ENCODE peak calls at places on chromosomes 1 and 21, in ten cellular contexts. X is NAMALWA, Z is mucosa of descending colon, A is HEK293T, O is Kasumi-1, B is LoVo, G is NCI-H1105, H is A172, J is GM04504, U is tibial nerve. K is an unnamed sample.

GRCh38 chr1:172733815-172734214 is 74.9 kb downstream of the FASLG start:
- DNase-seq in G (no peak), U (no peak), B (no peak), X (no peak), H (no peak), Z (no peak), A (no peak), O (peak; percentile 79), J (no peak), K (no peak)

GRCh38 chr1:109932679-109933078 is 22.0 kb downstream of the CSF1 start:
- DNase-seq in B (no peak), J (no peak), U (no peak), O (no peak), G (no peak), A (no peak), Z (no peak), X (no peak), H (no peak), K (no peak)

GRCh38 chr1:109615879-109616278 is 3.5 kb downstream of the GNAT2 start:
- DNase-seq in G (no peak), H (no peak), X (peak; percentile 41), U (no peak), O (peak; percentile 99), A (no peak), B (no peak), J (no peak), Z (no peak), K (no peak)

GRCh38 chr1:202304370-202304769 is 37.4 kb downstream of the UBE2T start:
- DNase-seq in J (no peak), Z (no peak), O (no peak), U (no peak), X (no peak), H (no peak), G (no peak), A (no peak), B (no peak), K (no peak)

GRCh38 chr1:110380667-110381283 is 10.1 kb downstream of the SLC16A4 start:
- DNase-seq in Z (no peak), A (no peak), G (no peak), B (no peak), U (no peak), J (no peak), X (peak; percentile 26), O (no peak), H (no peak), K (no peak)

GRCh38 chr1:89633103-89633744 is at the start of gene LRRC8C:
- DNase-seq in X (peak; percentile 66), Z (peak; percentile 77), B (peak; percentile 41), H (peak; percentile 11), U (no peak), O (no peak), A (peak; percentile 70), G (peak; percentile 69), J (no peak), K (no peak)

GRCh38 chr1:18575620-18576019 is 55.0 kb upstream of the PAX7 start:
- DNase-seq in G (peak; percentile 22), Z (no peak), X (peak; percentile 41), H (no peak), B (peak; percentile 20), A (peak; percentile 69), J (no peak), U (peak; percentile 40), O (peak; percentile 11), K (no peak)

GRCh38 chr1:19040010-19040680 is 83.7 kb upstream of the IFFO2 start:
- DNase-seq in J (no peak), Z (no peak), B (no peak), G (no peak), X (no peak), A (no peak), H (no peak), U (no peak), O (no peak), K (no peak)

GRCh38 chr1:174584071-174584470 is 136.3 kb downstream of the GPR52 start:
- DNase-seq in J (no peak), X (no peak), Z (no peak), U (no peak), A (no peak), H (no peak), B (no peak), O (no peak), G (no peak), K (no peak)

GRCh38 chr1:6108937-6109636 is 63.4 kb downstream of the KCNAB2 start:
- DNase-seq in G (peak; percentile 26), Z (peak; percentile 47), U (no peak), X (peak; percentile 81), A (peak; percentile 48), H (peak; percentile 43), O (peak; percentile 51), B (peak; percentile 32), J (no peak), K (no peak)

GRCh38 chr1:10788592-10789006 is 7.8 kb downstream of the CASZ1 start:
- DNase-seq in A (no peak), G (no peak), H (no peak), J (no peak), O (no peak), B (no peak), X (no peak), U (no peak), Z (no peak), K (peak; percentile 70)

GRCh38 chr1:29120955-29121485 is 2.7 kb downstream of the TMEM200B start:
- DNase-seq in X (peak; percentile 65), Z (peak; percentile 66), U (no peak), H (no peak), B (no peak), G (peak; percentile 35), A (peak; percentile 5), J (no peak), O (peak; percentile 50), K (no peak)

GRCh38 chr21:24204641-24205040 is 1402.6 kb downstream of the MRPL39 start:
- DNase-seq in A (no peak), O (no peak), J (no peak), B (no peak), G (no peak), U (no peak), X (no peak), Z (no peak), H (no peak), K (no peak)

GRCh38 chr1:113118266-113118665 is 45.3 kb downstream of the LRIG2 start:
- DNase-seq in Z (no peak), O (no peak), J (no peak), X (no peak), B (no peak), U (no peak), A (no peak), G (no peak), H (no peak), K (no peak)

GRCh38 chr1:219076536-219076935 is 97.1 kb upstream of the LYPLAL1 start:
- DNase-seq in J (no peak), A (no peak), H (no peak), G (no peak), X (no peak), O (no peak), B (no peak), U (no peak), Z (no peak), K (no peak)

GRCh38 chr1:51381964-51382363 is 51.6 kb upstream of the TTC39A start:
- DNase-seq in O (no peak), G (no peak), H (no peak), J (no peak), X (no peak), Z (no peak), A (no peak), U (no peak), B (no peak), K (no peak)

GRCh38 chr1:176854725-176855433 is 309.6 kb downstream of the ASTN1 start:
- DNase-seq in O (no peak), G (peak; percentile 25), A (no peak), B (no peak), Z (no peak), H (no peak), U (no peak), X (no peak), J (no peak), K (no peak)

GRCh38 chr1:18091660-18092446 is 15.7 kb upstream of the IGSF21 start:
- DNase-seq in O (no peak), X (no peak), A (no peak), J (no peak), G (no peak), U (peak; percentile 36), H (peak; percentile 67), B (no peak), Z (no peak), K (peak; percentile 37)

GRCh38 chr1:115782571-115783281 is 14.2 kb upstream of the CASQ2 start:
- DNase-seq in U (no peak), B (peak; percentile 80), A (no peak), X (no peak), O (no peak), Z (no peak), J (peak; percentile 58), H (peak; percentile 92), G (no peak), K (no peak)

GRCh38 chr1:35518183-35518582 is 39.0 kb downstream of the KIAA0319L start:
- DNase-seq in X (no peak), J (no peak), G (no peak), Z (no peak), A (no peak), U (no peak), H (no peak), O (no peak), B (no peak), K (no peak)

GRCh38 chr1:227316456-227316855 is 1.8 kb downstream of the CDC42BPA start:
- DNase-seq in Z (no peak), H (no peak), A (no peak), O (no peak), G (no peak), X (no peak), U (no peak), B (no peak), J (no peak), K (no peak)

GRCh38 chr1:26965628-26966027 is 5.4 kb upstream of the KDF1 start:
- DNase-seq in Z (no peak), H (no peak), B (no peak), U (no peak), J (no peak), A (no peak), X (no peak), G (no peak), O (no peak), K (no peak)

GRCh38 chr1:172997941-172998361 is 52.8 kb downstream of the TNFSF18 start:
- DNase-seq in G (no peak), B (no peak), A (no peak), H (peak; percentile 79), Z (no peak), J (no peak), U (no peak), O (no peak), X (no peak), K (no peak)

GRCh38 chr1:177138347-177138746 is 26.2 kb downstream of the ASTN1 start:
- DNase-seq in B (no peak), J (no peak), U (no peak), Z (no peak), A (no peak), O (no peak), G (no peak), H (no peak), X (no peak), K (no peak)

GRCh38 chr1:232669981-232670763 is 40.2 kb upstream of the SIPA1L2 start:
- DNase-seq in O (no peak), G (no peak), B (no peak), X (no peak), Z (no peak), H (no peak), U (no peak), A (peak; percentile 64), J (no peak), K (no peak)

GRCh38 chr1:21318057-21318713 is 27.9 kb upstream of the ECE1 start:
- DNase-seq in B (no peak), X (no peak), H (no peak), Z (no peak), G (no peak), J (no peak), U (no peak), A (no peak), O (no peak), K (no peak)

GRCh38 chr1:18535391-18536210 is 54.9 kb downstream of the KLHDC7A start:
- DNase-seq in H (no peak), A (no peak), U (no peak), B (peak; percentile 66), J (no peak), X (no peak), O (no peak), G (no peak), Z (no peak), K (no peak)

GRCh38 chr1:45340816-45341215 is 576 bp upstream of the MUTYH start:
- DNase-seq in Z (no peak), X (peak; percentile 62), A (no peak), J (no peak), G (no peak), B (no peak), O (peak; percentile 18), U (no peak), H (no peak), K (no peak)

K was measured in gastrocnemius medialis.